ENCODE peak calls at places on chromosomes 1 and 21, in six cellular contexts. One of them, this sample, is unnamed.

GRCh38 chr1:204128964-204129896 is 22.6 kb downstream of the ETNK2 start:
- DNase-seq in H1: peak; percentile 56
- DNase-seq in HCT116: no peak
- DNase-seq in SK-N-SH: peak; percentile 93
- DNase-seq in K562: peak; percentile 96
- DNase-seq in HepG2: no peak
- DNase-seq in this sample: peak; percentile 91

GRCh38 chr1:61081637-61082335 is 575 bp upstream of the NFIA start:
- DNase-seq in HepG2: peak; percentile 83
- DNase-seq in K562: no peak
- DNase-seq in HCT116: no peak
- DNase-seq in H1: no peak
- DNase-seq in SK-N-SH: peak; percentile 40
- DNase-seq in this sample: peak; percentile 83

GRCh38 chr1:53470155-53470554 is 11.0 kb downstream of the DMRTB1 start:
- DNase-seq in HCT116: peak; percentile 72
- DNase-seq in HepG2: peak; percentile 42
- DNase-seq in SK-N-SH: no peak
- DNase-seq in H1: peak; percentile 84
- DNase-seq in K562: peak; percentile 94
- DNase-seq in this sample: no peak

GRCh38 chr1:179550753-179551682 is 24.7 kb downstream of the NPHS2 start:
- DNase-seq in HepG2: peak; percentile 23
- DNase-seq in H1: no peak
- DNase-seq in K562: no peak
- DNase-seq in SK-N-SH: no peak
- DNase-seq in HCT116: no peak
- DNase-seq in this sample: peak; percentile 23

GRCh38 chr1:204624631-204625216 is 60.8 kb downstream of the LRRN2 start:
- DNase-seq in HepG2: no peak
- DNase-seq in SK-N-SH: peak; percentile 44
- DNase-seq in K562: peak; percentile 47
- DNase-seq in H1: no peak
- DNase-seq in HCT116: no peak
- DNase-seq in this sample: no peak

GRCh38 chr1:89957063-89957462 is 37.8 kb upstream of the ZNF326 start:
- DNase-seq in HCT116: no peak
- DNase-seq in HepG2: peak; percentile 39
- DNase-seq in SK-N-SH: no peak
- DNase-seq in H1: no peak
- DNase-seq in K562: no peak
- DNase-seq in this sample: no peak

GRCh38 chr1:26353976-26354820 is at the start of gene CRYBG2:
- DNase-seq in SK-N-SH: no peak
- DNase-seq in HepG2: no peak
- DNase-seq in K562: peak; percentile 78
- DNase-seq in H1: no peak
- DNase-seq in HCT116: peak; percentile 57
- DNase-seq in this sample: peak; percentile 89

GRCh38 chr1:182631954-182632353 is 27.8 kb upstream of the RGS16 start:
- DNase-seq in HepG2: no peak
- DNase-seq in H1: no peak
- DNase-seq in HCT116: no peak
- DNase-seq in SK-N-SH: no peak
- DNase-seq in K562: no peak
- DNase-seq in this sample: no peak

GRCh38 chr1:218895064-218895587 is 278.6 kb upstream of the LYPLAL1 start:
- DNase-seq in HCT116: no peak
- DNase-seq in H1: no peak
- DNase-seq in HepG2: no peak
- DNase-seq in SK-N-SH: no peak
- DNase-seq in K562: no peak
- DNase-seq in this sample: no peak

GRCh38 chr1:240280560-240281322 is 189.1 kb downstream of the FMN2 start:
- DNase-seq in HCT116: no peak
- DNase-seq in H1: no peak
- DNase-seq in HepG2: no peak
- DNase-seq in K562: no peak
- DNase-seq in SK-N-SH: no peak
- DNase-seq in this sample: no peak

GRCh38 chr1:78760858-78761257 is 111.2 kb downstream of the IFI44 start:
- DNase-seq in SK-N-SH: no peak
- DNase-seq in HCT116: no peak
- DNase-seq in HepG2: no peak
- DNase-seq in K562: no peak
- DNase-seq in H1: no peak
- DNase-seq in this sample: no peak

GRCh38 chr1:89754518-89754917 is 66.3 kb upstream of the LRRC8D start:
- DNase-seq in H1: no peak
- DNase-seq in HCT116: no peak
- DNase-seq in HepG2: no peak
- DNase-seq in SK-N-SH: no peak
- DNase-seq in K562: no peak
- DNase-seq in this sample: no peak

GRCh38 chr1:64000021-64000420 is 203.4 kb upstream of the UBE2U start:
- DNase-seq in HCT116: no peak
- DNase-seq in H1: no peak
- DNase-seq in SK-N-SH: no peak
- DNase-seq in HepG2: no peak
- DNase-seq in K562: no peak
- DNase-seq in this sample: no peak

GRCh38 chr1:156115514-156116374 is 1.2 kb downstream of the LMNA start:
- DNase-seq in HCT116: no peak
- DNase-seq in HepG2: peak; percentile 41
- DNase-seq in SK-N-SH: peak; percentile 64
- DNase-seq in H1: no peak
- DNase-seq in K562: no peak
- DNase-seq in this sample: peak; percentile 84

GRCh38 chr1:36352910-36353878 is 29.7 kb upstream of the EVA1B start:
- DNase-seq in HCT116: no peak
- DNase-seq in H1: no peak
- DNase-seq in SK-N-SH: no peak
- DNase-seq in K562: no peak
- DNase-seq in HepG2: no peak
- DNase-seq in this sample: no peak

GRCh38 chr1:7454052-7454815 is 316.9 kb upstream of the VAMP3 start:
- DNase-seq in HepG2: no peak
- DNase-seq in K562: no peak
- DNase-seq in H1: no peak
- DNase-seq in SK-N-SH: peak; percentile 77
- DNase-seq in HCT116: no peak
- DNase-seq in this sample: no peak

GRCh38 chr21:39061766-39062165 is 121.5 kb downstream of the PSMG1 start:
- DNase-seq in H1: no peak
- DNase-seq in HepG2: no peak
- DNase-seq in K562: no peak
- DNase-seq in HCT116: no peak
- DNase-seq in SK-N-SH: no peak
- DNase-seq in this sample: no peak

GRCh38 chr1:11925938-11926292 is 312 bp downstream of the KIAA2013 start:
- DNase-seq in K562: no peak
- DNase-seq in H1: no peak
- DNase-seq in SK-N-SH: no peak
- DNase-seq in HepG2: no peak
- DNase-seq in HCT116: no peak
- DNase-seq in this sample: no peak

GRCh38 chr1:162171078-162171477 is 101.6 kb downstream of the NOS1AP start:
- DNase-seq in HCT116: no peak
- DNase-seq in K562: no peak
- DNase-seq in H1: no peak
- DNase-seq in SK-N-SH: no peak
- DNase-seq in HepG2: no peak
- DNase-seq in this sample: no peak

GRCh38 chr1:17572264-17572985 is 32.9 kb downstream of the ARHGEF10L start:
- DNase-seq in HepG2: no peak
- DNase-seq in H1: no peak
- DNase-seq in HCT116: no peak
- DNase-seq in K562: peak; percentile 40
- DNase-seq in SK-N-SH: no peak
- DNase-seq in this sample: no peak

GRCh38 chr1:3066826-3067225 is 2.2 kb upstream of the PRDM16 start:
- DNase-seq in HepG2: no peak
- DNase-seq in HCT116: no peak
- DNase-seq in SK-N-SH: peak; percentile 16
- DNase-seq in K562: no peak
- DNase-seq in H1: no peak
- DNase-seq in this sample: no peak

GRCh38 chr1:68969430-68969829 is 472.5 kb upstream of the DEPDC1 start:
- DNase-seq in K562: no peak
- DNase-seq in H1: no peak
- DNase-seq in HCT116: no peak
- DNase-seq in SK-N-SH: no peak
- DNase-seq in HepG2: no peak
- DNase-seq in this sample: no peak

GRCh38 chr1:3211996-3212395 is 143.0 kb downstream of the PRDM16 start:
- DNase-seq in HCT116: no peak
- DNase-seq in SK-N-SH: no peak
- DNase-seq in K562: no peak
- DNase-seq in HepG2: no peak
- DNase-seq in H1: no peak
- DNase-seq in this sample: no peak

GRCh38 chr1:204359131-204359473 is 627 bp downstream of the PLEKHA6 start:
- DNase-seq in H1: no peak
- DNase-seq in K562: no peak
- DNase-seq in HepG2: no peak
- DNase-seq in SK-N-SH: no peak
- DNase-seq in HCT116: no peak
- DNase-seq in this sample: no peak

GRCh38 chr21:46060596-46061061 is 37.3 kb upstream of the COL6A2 start:
- DNase-seq in H1: no peak
- DNase-seq in K562: no peak
- DNase-seq in HepG2: no peak
- DNase-seq in HCT116: no peak
- DNase-seq in SK-N-SH: no peak
- DNase-seq in this sample: no peak

GRCh38 chr21:45539796-45540600 is 2.2 kb downstream of the SLC19A1 start:
- DNase-seq in K562: no peak
- DNase-seq in HepG2: no peak
- DNase-seq in HCT116: no peak
- DNase-seq in SK-N-SH: no peak
- DNase-seq in H1: no peak
- DNase-seq in this sample: no peak

GRCh38 chr1:60848583-60849188 is 233.7 kb upstream of the NFIA start:
- DNase-seq in HepG2: no peak
- DNase-seq in SK-N-SH: no peak
- DNase-seq in K562: no peak
- DNase-seq in HCT116: peak; percentile 54
- DNase-seq in H1: peak; percentile 1
- DNase-seq in this sample: peak; percentile 33

GRCh38 chr1:48725331-48725730 is 51.4 kb downstream of the BEND5 start:
- DNase-seq in HCT116: no peak
- DNase-seq in K562: no peak
- DNase-seq in SK-N-SH: no peak
- DNase-seq in HepG2: no peak
- DNase-seq in H1: no peak
- DNase-seq in this sample: no peak

GRCh38 chr1:16020325-16020724 is 1.5 kb upstream of the CLCNKA start:
- DNase-seq in H1: no peak
- DNase-seq in HepG2: no peak
- DNase-seq in HCT116: no peak
- DNase-seq in SK-N-SH: no peak
- DNase-seq in K562: no peak
- DNase-seq in this sample: no peak

GRCh38 chr1:45044916-45045315 is 32.9 kb downstream of the UROD start:
- DNase-seq in K562: no peak
- DNase-seq in HepG2: no peak
- DNase-seq in H1: no peak
- DNase-seq in SK-N-SH: no peak
- DNase-seq in HCT116: no peak
- DNase-seq in this sample: no peak

GRCh38 chr1:71521655-71522264 is 440.9 kb upstream of the ZRANB2 start:
- DNase-seq in HCT116: no peak
- DNase-seq in SK-N-SH: peak; percentile 47
- DNase-seq in HepG2: peak; percentile 2
- DNase-seq in K562: no peak
- DNase-seq in H1: no peak
- DNase-seq in this sample: peak; percentile 55

GRCh38 chr1:19384113-19384512 is 72.0 kb downstream of the SLC66A1 start:
- DNase-seq in HepG2: no peak
- DNase-seq in HCT116: no peak
- DNase-seq in K562: peak; percentile 54
- DNase-seq in SK-N-SH: peak; percentile 75
- DNase-seq in H1: no peak
- DNase-seq in this sample: no peak

GRCh38 chr21:22120616-22121266 is 1122.5 kb downstream of the NCAM2 start:
- DNase-seq in K562: no peak
- DNase-seq in HepG2: no peak
- DNase-seq in H1: peak; percentile 10
- DNase-seq in SK-N-SH: no peak
- DNase-seq in HCT116: no peak
- DNase-seq in this sample: no peak

GRCh38 chr1:24866211-24867063 is 63.6 kb downstream of the RUNX3 start:
- DNase-seq in HCT116: no peak
- DNase-seq in K562: no peak
- DNase-seq in SK-N-SH: no peak
- DNase-seq in HepG2: no peak
- DNase-seq in H1: no peak
- DNase-seq in this sample: no peak
- TF ChIP-seq JUND in HCT116: no peak
- TF ChIP-seq JUND in K562: no peak
- TF ChIP-seq JUND in SK-N-SH: no peak
- TF ChIP-seq JUND in HepG2: no peak
- TF ChIP-seq JUND in H1: no peak
- TF ChIP-seq JUND in this sample: no peak

GRCh38 chr1:210376836-210377377 is 48.2 kb downstream of the HHAT start:
- DNase-seq in SK-N-SH: no peak
- DNase-seq in HCT116: no peak
- DNase-seq in H1: no peak
- DNase-seq in HepG2: no peak
- DNase-seq in K562: no peak
- DNase-seq in this sample: no peak
- TF ChIP-seq JUND in SK-N-SH: peak; percentile 89
- TF ChIP-seq JUND in HCT116: no peak
- TF ChIP-seq JUND in H1: no peak
- TF ChIP-seq JUND in HepG2: no peak
- TF ChIP-seq JUND in K562: no peak
- TF ChIP-seq JUND in this sample: no peak

GRCh38 chr1:173149887-173150286 is 57.2 kb downstream of the TNFSF4 start:
- DNase-seq in HepG2: no peak
- DNase-seq in H1: no peak
- DNase-seq in K562: no peak
- DNase-seq in SK-N-SH: no peak
- DNase-seq in HCT116: no peak
- DNase-seq in this sample: no peak
- TF ChIP-seq JUND in HepG2: no peak
- TF ChIP-seq JUND in H1: no peak
- TF ChIP-seq JUND in K562: peak; percentile 62
- TF ChIP-seq JUND in SK-N-SH: no peak
- TF ChIP-seq JUND in HCT116: no peak
- TF ChIP-seq JUND in this sample: no peak

DNA sequence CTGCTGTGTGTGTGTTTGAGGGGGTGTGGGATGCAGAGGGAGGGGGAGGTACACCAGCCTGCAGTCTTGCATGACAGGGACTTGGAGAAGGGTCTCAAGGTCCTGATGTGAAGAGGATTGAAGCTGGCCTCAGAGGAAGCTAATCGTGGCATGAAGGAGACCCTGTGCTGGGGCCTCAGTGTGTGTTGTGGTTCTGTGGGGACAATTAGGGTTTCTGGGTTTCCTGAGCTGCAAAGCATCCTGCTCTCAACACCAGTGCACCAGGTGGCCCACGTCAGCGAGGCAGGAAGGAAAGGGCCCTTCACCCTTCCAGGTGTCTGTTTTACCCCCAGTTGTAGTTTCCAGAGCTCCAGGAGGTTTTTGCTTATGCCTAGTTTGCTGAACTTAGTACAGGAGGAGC is 52.8 kb downstream of the TENT5C start:
- DNase-seq in HCT116: no peak
- DNase-seq in K562: no peak
- DNase-seq in HepG2: no peak
- DNase-seq in H1: no peak
- DNase-seq in SK-N-SH: no peak
- DNase-seq in this sample: no peak
- TF ChIP-seq JUND in HCT116: no peak
- TF ChIP-seq JUND in K562: no peak
- TF ChIP-seq JUND in HepG2: no peak
- TF ChIP-seq JUND in H1: no peak
- TF ChIP-seq JUND in SK-N-SH: no peak
- TF ChIP-seq JUND in this sample: no peak

This sample was measured in T47D.